ENCODE peak calls at places on chromosomes 1 and 21, in four cellular contexts. J is K562, Z is HepG2, M is H1. R is an unnamed sample.

GRCh38 chr1:22039594-22040347 is 12.7 kb upstream of the CDC42 start:
- DNase-seq in J (peak), Z (no peak), M (no peak), R (no peak)

GRCh38 chr1:109984190-109984455 is 442 bp upstream of the AHCYL1 start:
- DNase-seq in J (no peak), Z (no peak), M (no peak), R (peak)

GRCh38 chr1:114100148-114100547 is 53.5 kb downstream of the SYT6 start:
- DNase-seq in J (no peak), Z (no peak), M (no peak), R (no peak)

GRCh38 chr21:27246741-27247140 is 279.9 kb upstream of the ADAMTS5 start:
- DNase-seq in J (no peak), Z (no peak), M (no peak), R (no peak)

GRCh38 chr1:15919316-15919715 is 56.6 kb downstream of the ZBTB17 start:
- DNase-seq in J (no peak), Z (no peak), M (no peak), R (no peak)

GRCh38 chr1:170660281-170660713 is 3.6 kb upstream of the PRRX1 start:
- DNase-seq in J (no peak), Z (no peak), M (no peak), R (no peak)

GRCh38 chr1:96508226-96508625 is 213.4 kb upstream of the PTBP2 start:
- DNase-seq in J (no peak), Z (no peak), M (no peak), R (no peak)

GRCh38 chr1:156140879-156141707 is 12.3 kb upstream of the SEMA4A start:
- DNase-seq in J (peak), Z (no peak), M (no peak), R (no peak)

GRCh38 chr1:72442251-72442650 is 159.9 kb upstream of the NEGR1 start:
- DNase-seq in J (no peak), Z (no peak), M (no peak), R (no peak)

GRCh38 chr1:113930499-113931161 is 1.5 kb downstream of the HIPK1 start:
- DNase-seq in J (peak), Z (peak), M (no peak), R (peak)

GRCh38 chr1:231986631-231987291 is 360.2 kb downstream of the DISC1 start:
- DNase-seq in J (no peak), Z (no peak), M (no peak), R (no peak)

GRCh38 chr1:19209439-19209989 is 552 bp downstream of the UBR4 start:
- DNase-seq in J (no peak), Z (peak), M (peak), R (peak)

GRCh38 chr1:13228343-13228781 is 2.4 kb upstream of the PRAMEF18 start:
- DNase-seq in J (peak), Z (no peak), M (no peak), R (no peak)

DNA sequence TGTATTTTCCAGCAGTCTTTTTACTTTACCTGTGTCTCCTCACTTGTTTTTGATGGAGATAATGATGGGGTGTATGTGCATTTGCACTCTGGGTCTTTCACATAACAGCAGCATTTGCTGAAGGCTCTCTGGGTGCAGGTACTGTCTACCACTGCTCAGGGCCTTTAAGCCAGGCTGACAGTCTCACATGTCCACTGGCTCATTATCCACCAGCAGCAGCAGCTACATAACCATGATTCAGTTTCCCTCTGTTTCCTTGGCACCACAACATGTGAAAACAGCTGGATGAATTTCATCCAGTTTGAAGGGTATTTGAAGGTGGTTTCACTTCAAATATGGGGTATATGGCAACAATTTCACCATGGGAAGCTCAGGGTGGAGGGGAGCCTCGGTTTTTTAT is 41.2 kb upstream of the ROR1 start:
- DNase-seq in J (no peak), Z (no peak), M (no peak), R (no peak)
- TF ChIP-seq CHD2 in J (no peak), Z (no peak), M (no peak), R (no peak)

DNA sequence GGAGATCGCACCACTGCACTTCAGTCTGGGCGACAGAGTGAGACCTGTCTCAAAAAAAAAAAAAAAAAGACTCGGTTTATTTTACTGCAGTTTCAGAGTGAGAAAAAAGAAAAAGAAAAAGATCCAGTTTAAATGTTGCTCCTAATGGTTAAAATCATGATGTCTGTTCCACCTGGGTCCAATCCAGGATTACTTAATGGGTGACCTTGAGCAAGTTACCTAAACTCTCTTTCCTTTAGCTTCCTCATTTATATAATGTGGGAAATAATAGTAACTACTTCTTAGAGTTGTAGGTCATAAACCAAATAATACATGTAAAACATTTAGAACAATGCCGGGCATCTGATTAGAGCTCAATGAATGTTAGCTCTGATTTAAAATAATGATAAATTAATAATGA is 19.4 kb upstream of the RNF11 start:
- DNase-seq in J (no peak), Z (no peak), M (no peak), R (no peak)
- TF ChIP-seq POLR2A in J (no peak), Z (no peak), M (no peak), R (no peak)

GRCh38 chr1:24769656-24770651 is 24.7 kb downstream of the CLIC4 start:
- DNase-seq in J (no peak), Z (no peak), M (no peak), R (peak)
- TF ChIP-seq MAFK in J (no peak), Z (no peak), M (no peak), R (no peak)

DNA sequence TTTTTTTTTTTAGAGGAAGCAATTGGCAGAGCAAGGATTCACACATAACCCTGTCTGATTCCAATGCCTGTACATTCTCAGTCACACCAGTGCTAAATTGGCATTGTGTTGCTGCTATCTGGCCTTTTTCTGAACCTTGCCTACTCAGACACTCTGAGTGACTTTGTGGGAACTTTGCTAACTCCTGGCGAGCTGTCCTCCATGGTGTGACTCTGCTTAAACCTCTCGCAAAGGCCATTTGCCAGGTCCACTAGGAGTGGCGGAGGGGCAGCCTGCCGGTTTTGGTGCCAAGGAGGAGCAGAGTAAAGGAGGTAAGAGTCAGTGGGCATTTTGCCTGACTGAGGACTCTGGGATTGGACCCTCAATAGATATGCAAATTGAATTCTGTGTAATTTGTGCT is 386.7 kb upstream of the NFIA start:
- DNase-seq in J (no peak), Z (no peak), M (no peak), R (no peak)
- TF ChIP-seq CHD2 in J (no peak), Z (no peak), M (no peak), R (no peak)

DNA sequence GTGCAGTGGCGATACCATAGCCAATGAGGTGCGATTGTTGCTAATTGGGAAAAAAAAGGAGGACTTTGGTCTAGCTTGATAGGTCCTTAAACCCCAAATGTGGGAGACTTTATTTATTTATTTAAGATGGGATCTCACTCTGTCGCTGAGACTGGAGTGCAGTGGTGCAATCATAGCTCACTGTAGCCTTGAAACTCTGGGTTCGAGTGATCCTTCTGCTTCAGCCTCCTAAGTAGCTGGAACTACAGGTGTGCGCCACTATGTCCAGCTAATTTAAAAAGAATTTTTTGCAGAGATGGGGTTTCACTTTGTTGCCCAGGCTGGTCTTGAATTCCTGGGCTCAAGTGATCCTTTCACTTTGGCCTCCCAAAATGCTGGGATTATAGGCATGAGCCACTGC is 24.0 kb upstream of the SRSF10 start:
- DNase-seq in J (no peak), Z (no peak), M (no peak), R (no peak)
- TF ChIP-seq POLR2A in J (no peak), Z (no peak), M (no peak), R (no peak)

GRCh38 chr1:38730511-38731397 is 128.8 kb downstream of the RRAGC start:
- DNase-seq in J (no peak), Z (no peak), M (no peak), R (no peak)

GRCh38 chr1:38724160-38725131 is 135.1 kb downstream of the RRAGC start:
- DNase-seq in J (peak), Z (no peak), M (no peak), R (no peak)

GRCh38 chr1:38727629-38728175 is 131.9 kb downstream of the RRAGC start:
- DNase-seq in J (no peak), Z (no peak), M (no peak), R (no peak)

GRCh38 chr1:38733761-38734160 is 125.8 kb downstream of the RRAGC start:
- DNase-seq in J (no peak), Z (no peak), M (no peak), R (no peak)

GRCh38 chr1:38728176-38728908 is 131.2 kb downstream of the RRAGC start:
- DNase-seq in J (no peak), Z (no peak), M (no peak), R (no peak)
- TF ChIP-seq MAFK in J (no peak), Z (no peak), M (no peak), R (no peak)

GRCh38 chr1:211684331-211684730 is 8.9 kb upstream of the NEK2 start:
- DNase-seq in J (no peak), Z (no peak), M (no peak), R (no peak)
- TF ChIP-seq CHD2 in J (no peak), Z (no peak), M (no peak), R (no peak)

DNA sequence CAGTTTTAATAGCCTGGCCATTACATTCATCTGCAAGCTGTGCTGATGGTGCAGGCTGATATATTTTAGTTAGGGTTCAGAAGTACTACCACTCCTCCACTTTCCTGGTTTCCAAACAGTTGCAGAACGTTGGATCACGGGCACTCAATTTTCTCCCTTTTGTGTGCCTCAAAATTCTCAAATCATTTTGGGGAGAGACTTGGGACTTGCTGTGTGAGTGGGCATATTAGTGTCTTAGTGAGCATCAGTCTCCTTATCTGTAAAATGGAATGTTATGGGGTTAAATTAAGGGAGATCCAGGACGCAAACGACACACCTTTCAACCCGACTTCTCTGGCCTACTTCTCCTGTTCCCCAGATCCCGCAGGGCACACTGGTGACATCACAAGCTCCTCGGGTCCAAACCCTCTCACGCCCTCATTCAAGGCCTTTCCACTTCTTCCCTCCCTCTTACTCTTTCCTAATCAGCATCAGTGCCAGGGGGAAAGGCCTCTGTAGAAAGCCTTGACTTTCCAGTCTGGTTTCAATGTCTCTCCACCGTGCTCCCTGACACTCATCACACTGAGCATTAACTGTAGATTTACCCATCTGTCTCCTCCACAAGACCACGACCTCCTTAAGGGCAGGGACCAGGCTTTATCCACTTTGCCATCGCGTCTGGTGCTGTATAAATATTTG is 1.2 kb downstream of the PIGP start:
- DNase-seq in J (peak), Z (no peak), M (no peak), R (peak)
- TF ChIP-seq POLR2A in J (no peak), Z (peak), M (no peak), R (no peak)